ENCODE peak calls at places on chromosomes 6 and 20, in eight cellular contexts. J is mesendoderm; T is CD8-positive, alpha-beta memory T cell; S is heart right ventricle; Y is neural progenitor cell; V is CD8-positive, alpha-beta T cell; C is left lung; W is tibial artery. P is an unnamed sample.
A peak's percentile ranks its signal among the peaks of the same experiment; 100 is the strongest.

GRCh38 chr6:90068264-90068663 is 174.0 kb downstream of the GJA10 start:
- DNase-seq in J (peak; percentile 67), T (no peak), S (no peak), Y (no peak), V (no peak), C (no peak), W (no peak), P (no peak)

GRCh38 chr6:33967966-33968724 is 164.3 kb upstream of the MLN start:
- DNase-seq in J (peak; percentile 76), T (no peak), S (no peak), Y (peak; percentile 67), V (no peak), C (peak; percentile 3), W (peak; percentile 5), P (no peak)

GRCh38 chr6:17907467-17908229 is 79.8 kb downstream of the KIF13A start:
- DNase-seq in J (peak; percentile 62), T (no peak), S (peak; percentile 27), Y (no peak), V (no peak), C (peak; percentile 83), W (peak; percentile 89), P (peak; percentile 38)

GRCh38 chr6:83429857-83430605 is 820 bp downstream of the ME1 start:
- DNase-seq in J (peak; percentile 50), T (no peak), S (no peak), Y (peak; percentile 60), V (no peak), C (peak; percentile 57), W (no peak), P (peak; percentile 21)

GRCh38 chr6:1856381-1856780 is 246.7 kb downstream of the FOXC1 start:
- DNase-seq in J (no peak), T (no peak), S (no peak), Y (no peak), V (no peak), C (no peak), W (no peak), P (no peak)

GRCh38 chr6:1240766-1241165 is 71.1 kb upstream of the FOXQ1 start:
- DNase-seq in J (no peak), T (no peak), S (no peak), Y (no peak), V (no peak), C (no peak), W (no peak), P (no peak)

GRCh38 chr20:22379472-22379871 is 204.9 kb downstream of the FOXA2 start:
- DNase-seq in J (no peak), T (no peak), S (no peak), Y (no peak), V (no peak), C (no peak), W (no peak), P (no peak)

GRCh38 chr6:30325873-30326445 is 768 bp upstream of the TRIM39 start:
- DNase-seq in J (peak; percentile 96), T (peak; percentile 78), S (no peak), Y (peak; percentile 81), V (no peak), C (peak; percentile 53), W (no peak), P (peak; percentile 44)

GRCh38 chr6:48813821-48814220 is 649.2 kb downstream of the MMUT start:
- DNase-seq in J (no peak), T (no peak), S (no peak), Y (no peak), V (no peak), C (no peak), W (no peak), P (no peak)

GRCh38 chr6:7629321-7629720 is 39.3 kb downstream of the SNRNP48 start:
- DNase-seq in J (no peak), T (no peak), S (no peak), Y (no peak), V (no peak), C (no peak), W (no peak), P (no peak)

GRCh38 chr6:37368961-37369320 is 15.2 kb downstream of the RNF8 start:
- DNase-seq in J (no peak), T (no peak), S (no peak), Y (no peak), V (no peak), C (no peak), W (no peak), P (no peak)

GRCh38 chr6:151036869-151037680 is 171.6 kb downstream of the MTHFD1L start:
- DNase-seq in J (no peak), T (no peak), S (no peak), Y (no peak), V (no peak), C (no peak), W (peak; percentile 25), P (no peak)

GRCh38 chr6:86715676-86716075 is 221.7 kb upstream of the HTR1E start:
- DNase-seq in J (peak; percentile 66), T (no peak), S (no peak), Y (no peak), V (no peak), C (no peak), W (no peak), P (no peak)

GRCh38 chr6:135438907-135439535 is 58.5 kb downstream of the AHI1 start:
- DNase-seq in J (peak; percentile 38), T (peak; percentile 8), S (no peak), Y (peak; percentile 12), V (no peak), C (no peak), W (no peak), P (no peak)

GRCh38 chr6:49787176-49787575 is at the start of gene PGK2:
- DNase-seq in J (peak; percentile 86), T (no peak), S (no peak), Y (peak; percentile 11), V (no peak), C (no peak), W (no peak), P (no peak)

GRCh38 chr20:17875106-17875980 is 93.3 kb downstream of the SNX5 start:
- DNase-seq in J (no peak), T (no peak), S (peak; percentile 57), Y (no peak), V (no peak), C (peak; percentile 87), W (peak; percentile 86), P (peak; percentile 99)

GRCh38 chr6:71406871-71407860 is 118.6 kb downstream of the OGFRL1 start:
- DNase-seq in J (peak; percentile 91), T (no peak), S (no peak), Y (peak; percentile 10), V (no peak), C (no peak), W (no peak), P (no peak)

GRCh38 chr6:32086661-32087573 is 22.2 kb downstream of the TNXB start:
- DNase-seq in J (no peak), T (no peak), S (no peak), Y (no peak), V (no peak), C (no peak), W (no peak), P (no peak)

GRCh38 chr6:162709431-162709830 is 18.1 kb downstream of the PRKN start:
- DNase-seq in J (no peak), T (no peak), S (no peak), Y (no peak), V (no peak), C (no peak), W (no peak), P (no peak)

GRCh38 chr20:8215516-8215915 is 83.5 kb downstream of the PLCB1 start:
- DNase-seq in J (no peak), T (no peak), S (no peak), Y (no peak), V (no peak), C (no peak), W (no peak), P (no peak)

GRCh38 chr6:105952762-105953700 is 133.1 kb upstream of the PRDM1 start:
- DNase-seq in J (peak; percentile 98), T (no peak), S (no peak), Y (no peak), V (no peak), C (no peak), W (no peak), P (no peak)

GRCh38 chr20:58656825-58657224 is 5.7 kb downstream of the STX16 start:
- DNase-seq in J (no peak), T (no peak), S (no peak), Y (no peak), V (no peak), C (no peak), W (no peak), P (no peak)
- H3K4me1 ChIP-seq in J (no peaks in the 10 kb centered on the region), T (peaks cover 88% of the 10 kb centered on the region), S (peaks cover 87% of the 10 kb centered on the region), Y (peaks cover 60% of the 10 kb centered on the region), V (peaks cover 85% of the 10 kb centered on the region), C (peaks cover 92% of the 10 kb centered on the region), W (peaks cover 69% of the 10 kb centered on the region), P (peaks cover 46% of the 10 kb centered on the region)

DNA sequence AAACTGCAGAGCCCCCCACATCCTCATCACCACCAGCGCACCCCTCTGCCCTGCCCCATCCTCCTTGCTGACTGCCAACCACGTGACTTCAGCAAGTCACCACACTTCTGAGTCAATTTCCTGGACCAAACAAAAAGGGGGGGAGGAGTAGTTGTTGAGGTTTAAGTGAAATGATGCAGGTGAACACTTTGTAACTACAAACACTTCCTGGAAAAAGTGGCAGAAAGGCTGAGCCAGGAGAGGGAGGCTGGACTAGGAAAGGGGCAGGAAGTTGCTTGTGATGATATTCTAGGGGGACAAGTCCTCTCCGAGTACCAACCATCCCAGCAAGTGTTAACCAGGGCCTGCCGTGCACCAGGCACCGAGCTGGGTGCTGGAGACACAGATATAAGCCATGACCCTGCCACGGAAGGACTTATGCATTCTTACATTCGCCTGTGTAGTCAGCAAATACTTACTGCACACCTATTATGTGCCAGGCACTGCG is 67.4 kb downstream of the PREX1 start:
- DNase-seq in J (no peak), T (peak; percentile 86), S (no peak), Y (no peak), V (peak; percentile 71), C (no peak), W (no peak), P (no peak)
- H3K27ac ChIP-seq in J (no peak overlapping the region), T (peak overlapping the region; percentile 64), S (peak overlapping the region; percentile 78), Y (no peak overlapping the region), V (peak overlapping the region; percentile 87), C (peak overlapping the region; percentile 87), W (no peak overlapping the region), P (no peak overlapping the region)

DNA sequence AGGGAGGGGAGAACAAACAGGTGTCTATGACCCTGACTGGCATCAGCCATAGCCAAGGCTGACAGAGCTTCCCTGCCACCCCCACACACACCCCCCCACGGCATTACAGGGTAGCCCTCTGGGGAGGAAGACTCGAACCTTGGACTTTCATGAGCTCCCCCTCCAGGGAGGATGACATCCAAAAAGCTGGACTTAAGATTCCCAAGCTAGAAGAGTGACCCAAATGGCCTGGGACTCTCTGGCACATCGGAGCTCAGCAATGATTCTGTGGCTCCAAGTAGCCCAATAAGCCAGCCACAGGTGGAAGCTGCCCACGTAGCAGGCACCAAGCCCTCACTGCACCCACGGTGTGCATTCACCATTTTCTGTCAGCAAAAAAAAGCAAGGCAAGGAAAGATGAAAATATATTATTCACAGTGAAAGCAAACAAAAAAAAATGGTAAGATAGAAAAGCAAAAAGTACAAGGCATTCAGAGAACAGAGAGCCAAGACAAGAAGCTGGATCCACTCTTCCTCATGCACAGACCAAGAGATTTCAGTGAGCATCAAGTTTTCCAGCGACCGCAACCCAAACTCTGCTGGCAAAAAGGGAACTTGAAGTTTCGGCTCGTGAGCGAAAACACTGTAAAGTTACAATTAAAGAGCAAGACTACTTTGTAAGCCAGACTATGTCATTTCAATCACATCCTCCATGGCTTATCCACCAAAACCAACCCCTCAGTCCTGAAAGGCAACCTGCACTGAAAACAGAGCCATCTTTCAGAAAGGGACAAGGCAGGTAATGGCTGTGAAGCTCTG is 10.9 kb downstream of the JAG1 start:
- DNase-seq in J (no peak), T (no peak), S (no peak), Y (no peak), V (no peak), C (no peak), W (no peak), P (no peak)
- H3K4me1 ChIP-seq in J (peaks cover 31% of the 10 kb centered on the region), T (no peaks in the 10 kb centered on the region), S (peaks cover 95% of the 10 kb centered on the region), Y (peaks cover 58% of the 10 kb centered on the region), V (no peaks in the 10 kb centered on the region), C (peaks cover 50% of the 10 kb centered on the region), W (peaks cover 100% of the 10 kb centered on the region), P (peaks cover 95% of the 10 kb centered on the region)

GRCh38 chr20:2131366-2131765 is 29.7 kb downstream of the STK35 start:
- DNase-seq in J (no peak), T (no peak), S (no peak), Y (no peak), V (no peak), C (no peak), W (no peak), P (no peak)
- H3K27ac ChIP-seq in J (no peak overlapping the region), T (no peak overlapping the region), S (no peak overlapping the region), Y (no peak overlapping the region), V (no peak overlapping the region), C (no peak overlapping the region), W (no peak overlapping the region), P (no peak overlapping the region)

P was measured in body of pancreas.